ENCODE peak calls at places on chromosomes 5 and 9, in five cellular contexts. Q is right lobe of liver, N is ovary, X is HCT116, O is upper lobe of right lung. D is an unnamed sample.

GRCh38 chr5:87732875-87733768 is 320.4 kb upstream of the CCNH start:
- DNase-seq in Q (no peak), N (no peak), X (no peak), O (no peak), D (no peak)

GRCh38 chr5:154541553-154541952 is 63.5 kb upstream of the HAND1 start:
- DNase-seq in Q (no peak), N (no peak), X (peak; percentile 8), O (no peak), D (no peak)

GRCh38 chr5:102903074-102903871 is 148.2 kb downstream of the PAM start:
- DNase-seq in Q (no peak), N (no peak), X (no peak), O (no peak), D (no peak)

GRCh38 chr5:99441235-99441634 is 512.4 kb upstream of the CHD1 start:
- DNase-seq in Q (no peak), N (no peak), X (no peak), O (no peak), D (no peak)

GRCh38 chr5:84092738-84093137 is 291.9 kb downstream of the EDIL3 start:
- DNase-seq in Q (no peak), N (no peak), X (no peak), O (no peak), D (no peak)

GRCh38 chr9:34825780-34826179 is 115.8 kb upstream of the CCL21 start:
- DNase-seq in Q (no peak), N (no peak), X (no peak), O (no peak), D (no peak)

GRCh38 chr9:10875752-10876151 is 262.9 kb upstream of the PTPRD start:
- DNase-seq in Q (no peak), N (no peak), X (no peak), O (no peak), D (no peak)

GRCh38 chr9:105127863-105128220 is 116.6 kb upstream of the SLC44A1 start:
- DNase-seq in Q (no peak), N (no peak), X (no peak), O (no peak), D (no peak)

GRCh38 chr5:172353271-172353807 is 69.8 kb upstream of the UBTD2 start:
- DNase-seq in Q (no peak), N (no peak), X (no peak), O (no peak), D (no peak)

GRCh38 chr9:86714976-86715375 is 232.3 kb downstream of the GAS1 start:
- DNase-seq in Q (no peak), N (no peak), X (no peak), O (no peak), D (no peak)

GRCh38 chr5:3011764-3012017 is 260.2 kb upstream of the IRX2 start:
- DNase-seq in Q (no peak), N (no peak), X (no peak), O (no peak), D (no peak)

GRCh38 chr5:55993628-55994501 is 898 bp downstream of the IL6ST start:
- DNase-seq in Q (no peak), N (no peak), X (no peak), O (no peak), D (no peak)

GRCh38 chr9:126702501-126703329 is 89.0 kb downstream of the LMX1B start:
- DNase-seq in Q (peak; percentile 41), N (no peak), X (no peak), O (peak; percentile 65), D (peak; percentile 51)

GRCh38 chr5:142568996-142569335 is 116.9 kb downstream of the FGF1 start:
- DNase-seq in Q (no peak), N (no peak), X (no peak), O (no peak), D (no peak)

GRCh38 chr5:39102684-39103155 is 28.5 kb upstream of the RICTOR start:
- DNase-seq in Q (no peak), N (no peak), X (no peak), O (no peak), D (no peak)

GRCh38 chr5:71482132-71482531 is 26.7 kb downstream of the BDP1 start:
- DNase-seq in Q (peak; percentile 52), N (peak; percentile 30), X (no peak), O (no peak), D (peak; percentile 64)

GRCh38 chr9:80556631-80557030 is 984.9 kb downstream of the TLE4 start:
- DNase-seq in Q (no peak), N (no peak), X (no peak), O (no peak), D (peak; percentile 49)

GRCh38 chr5:112757468-112758208 is 20.0 kb downstream of the APC start:
- DNase-seq in Q (no peak), N (no peak), X (peak; percentile 48), O (no peak), D (peak; percentile 75)

GRCh38 chr9:959914-960313 is 16.5 kb upstream of the DMRT3 start:
- DNase-seq in Q (no peak), N (no peak), X (no peak), O (no peak), D (no peak)

GRCh38 chr9:38227061-38227540 is 158.1 kb upstream of the SHB start:
- DNase-seq in Q (peak; percentile 47), N (no peak), X (no peak), O (peak; percentile 76), D (peak; percentile 93)

GRCh38 chr9:113545068-113545467 is 81.5 kb downstream of the RGS3 start:
- DNase-seq in Q (peak; percentile 86), N (no peak), X (no peak), O (no peak), D (no peak)

GRCh38 chr9:133458643-133459312 is 1.0 kb upstream of the CACFD1 start:
- DNase-seq in Q (no peak), N (no peak), X (no peak), O (no peak), D (no peak)

GRCh38 chr5:9009931-9010652 is 535.8 kb downstream of the SEMA5A start:
- DNase-seq in Q (no peak), N (no peak), X (no peak), O (no peak), D (peak; percentile 10)

GRCh38 chr9:114035845-114036785 is 42.0 kb downstream of the AMBP start:
- DNase-seq in Q (peak; percentile 30), N (no peak), X (no peak), O (no peak), D (no peak)

GRCh38 chr9:108049026-108049591 is 559.5 kb upstream of the KLF4 start:
- DNase-seq in Q (no peak), N (no peak), X (peak; percentile 92), O (no peak), D (peak; percentile 91)

GRCh38 chr5:154783774-154784460 is 28.7 kb downstream of the LARP1 start:
- DNase-seq in Q (no peak), N (no peak), X (no peak), O (no peak), D (no peak)

GRCh38 chr9:33202552-33203300 is 35.6 kb upstream of the B4GALT1 start:
- DNase-seq in Q (no peak), N (peak; percentile 38), X (no peak), O (no peak), D (peak; percentile 95)

GRCh38 chr5:14678773-14679334 is 14.3 kb downstream of the OTULIN start:
- DNase-seq in Q (no peak), N (no peak), X (no peak), O (no peak), D (no peak)

GRCh38 chr9:133323991-133324703 is 11.8 kb downstream of the SURF6 start:
- DNase-seq in Q (no peak), N (no peak), X (no peak), O (peak; percentile 48), D (no peak)

GRCh38 chr9:16575142-16575877 is 295.2 kb downstream of the BNC2 start:
- DNase-seq in Q (no peak), N (no peak), X (no peak), O (no peak), D (peak; percentile 41)

GRCh38 chr5:42993516-42994284 is 46.4 kb downstream of the ANXA2R start:
- DNase-seq in Q (peak; percentile 53), N (no peak), X (no peak), O (no peak), D (no peak)

GRCh38 chr5:143262393-143263174 is 140.9 kb downstream of the NR3C1 start:
- DNase-seq in Q (no peak), N (no peak), X (peak; percentile 44), O (no peak), D (no peak)

GRCh38 chr5:132736853-132737833 is at the start of gene KIF3A:
- DNase-seq in Q (peak; percentile 99), N (peak; percentile 89), X (peak; percentile 95), O (peak; percentile 99), D (peak; percentile 97)
- TF ChIP-seq CTCF in Q (peak; percentile 32), N (no peak), X (no peak), O (peak; percentile 5), D (peak; percentile 8)

DNA sequence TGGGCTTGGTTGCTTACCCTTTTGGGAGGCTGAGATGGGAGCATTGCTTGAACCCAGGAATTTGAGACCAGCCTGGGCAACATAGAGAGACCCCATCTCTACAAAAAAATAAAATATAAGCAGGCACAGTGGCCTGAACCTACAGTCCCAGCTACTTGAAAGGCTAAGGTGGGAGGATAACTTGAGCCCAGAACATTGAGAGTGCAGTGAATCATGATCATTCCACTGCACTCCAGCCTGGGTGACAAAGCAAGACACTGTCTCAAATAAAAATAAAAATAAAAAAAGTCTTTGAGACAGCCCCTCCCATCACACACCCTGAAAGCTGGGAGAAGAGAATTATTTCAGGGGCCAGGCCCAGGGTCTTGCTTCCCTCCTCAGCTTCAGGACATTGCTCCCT is 251.8 kb downstream of the BRINP1 start:
- DNase-seq in Q (no peak), N (no peak), X (no peak), O (no peak), D (no peak)
- H3K9me3 ChIP-seq in Q (no peaks in the 10 kb centered on the region), N (no peaks in the 10 kb centered on the region), X (peaks cover 18% of the 10 kb centered on the region), O (no peaks in the 10 kb centered on the region), D (no peaks in the 10 kb centered on the region)

DNA sequence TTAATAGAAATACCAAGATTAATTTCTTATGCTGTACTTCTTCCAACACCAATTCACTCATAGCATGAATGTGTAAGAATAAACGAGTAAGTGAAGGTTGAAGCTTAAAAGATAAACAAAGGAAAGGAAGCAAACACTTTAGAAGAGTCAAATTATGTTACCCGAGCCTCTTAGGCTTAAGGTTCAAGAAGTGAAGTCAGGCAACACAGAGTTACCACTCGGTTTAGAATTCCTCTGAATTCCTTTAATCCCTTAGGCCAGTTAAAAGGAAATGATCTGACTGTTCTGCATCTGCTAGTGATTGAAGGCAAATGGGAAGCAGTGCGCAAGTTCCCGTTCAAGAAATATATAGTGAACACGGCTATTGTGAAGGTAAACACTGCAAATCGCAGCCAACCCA is 836.9 kb upstream of the ZNF608 start:
- DNase-seq in Q (no peak), N (no peak), X (no peak), O (no peak), D (no peak)
- H3K27ac ChIP-seq in Q (no peak overlapping the region), N (no peak overlapping the region), X (no peak overlapping the region), O (no peak overlapping the region), D (no peak overlapping the region)

DNA sequence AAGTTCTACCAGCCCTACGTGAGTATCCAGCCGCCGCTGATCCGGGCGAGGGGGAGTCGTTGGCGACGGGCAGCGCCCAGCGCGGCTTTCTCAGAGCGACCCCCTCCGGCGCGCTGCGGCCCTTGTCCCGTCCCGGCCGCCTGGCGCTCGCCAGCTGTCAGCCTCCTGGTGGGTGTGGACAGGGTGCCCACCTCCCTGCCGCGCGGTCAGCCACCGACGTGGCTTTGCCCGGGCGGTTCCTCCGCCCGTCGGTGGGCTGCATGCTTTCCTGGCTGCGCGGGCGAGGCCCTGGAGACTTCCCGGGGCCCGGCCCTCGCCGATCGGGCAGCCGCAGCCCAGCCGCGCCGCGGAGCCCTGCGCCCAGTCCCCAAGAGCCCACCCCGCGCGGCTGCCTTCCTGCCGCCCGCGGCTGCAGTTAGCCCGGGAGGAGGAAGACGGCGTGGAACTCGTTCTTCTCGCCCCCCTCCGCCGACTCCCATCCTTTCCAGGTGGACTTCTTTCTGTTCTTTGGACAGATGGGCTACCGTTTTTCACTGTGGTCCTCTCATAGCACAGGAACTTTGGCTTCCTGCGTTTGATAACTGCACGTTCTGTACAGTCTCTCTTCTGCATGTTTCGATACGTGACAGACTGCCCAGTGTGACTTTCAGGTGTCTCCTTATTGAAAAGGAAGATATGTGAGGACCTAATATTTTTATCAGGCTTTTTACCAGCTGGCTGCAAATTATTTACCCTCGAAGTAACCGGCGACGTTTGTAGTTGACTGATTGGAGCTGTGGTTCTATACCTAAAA is 550 bp downstream of the AP3S1 start:
- DNase-seq in Q (no peak), N (no peak), X (peak; percentile 51), O (no peak), D (peak; percentile 92)
- TF ChIP-seq CTCF in Q (no peak), N (no peak), X (peak; percentile 22), O (peak; percentile 41), D (peak; percentile 18)

D was measured in cardiac muscle cell.